ENCODE peak calls at places on chromosomes 6 and 20, in eight cellular contexts. H is stimulated activated CD8-positive, alpha-beta memory T cell treated with anti-CD3 and anti-CD28 coated beads, Interleukin-4, amount 100 ng/mL, for 24 hours; X is pancreas; J is mucosa of gallbladder; N is dermis blood vessel endothelial cell; Y is AG10803; W is AG09309; R is anterior cingulate cortex. O is an unnamed sample.

GRCh38 chr6:106643061-106643460 is 13.7 kb downstream of the QRSL1 start:
- DNase-seq in X (no peak), J (no peak), W (no peak), Y (peak), R (no peak), H (no peak), N (no peak), O (no peak)

GRCh38 chr6:144316866-144317204 is 31.7 kb downstream of the UTRN start:
- DNase-seq in N (no peak), J (no peak), Y (no peak), W (no peak), X (no peak), H (no peak), R (no peak), O (no peak)

GRCh38 chr6:76593668-76594067 is 521.2 kb upstream of the IMPG1 start:
- DNase-seq in J (no peak), W (no peak), X (no peak), Y (no peak), H (no peak), R (no peak), N (no peak), O (no peak)

GRCh38 chr20:17938889-17939619 is 29.5 kb downstream of the SNX5 start:
- DNase-seq in R (peak), H (peak), J (peak), N (peak), Y (peak), X (peak), W (no peak), O (peak)

GRCh38 chr6:17865243-17865642 is 122.2 kb downstream of the KIF13A start:
- DNase-seq in X (peak), Y (no peak), W (no peak), N (peak), J (no peak), R (no peak), H (no peak), O (no peak)

GRCh38 chr6:22575190-22575589 is 5.8 kb downstream of the HDGFL1 start:
- DNase-seq in Y (no peak), R (no peak), J (no peak), W (peak), N (peak), X (no peak), H (no peak), O (no peak)

GRCh38 chr20:46798430-46798829 is 89.0 kb downstream of the SLC2A10 start:
- DNase-seq in J (no peak), H (no peak), Y (no peak), W (no peak), R (no peak), X (no peak), N (no peak), O (no peak)

GRCh38 chr20:4157516-4157915 is 142.2 kb upstream of the RNF24 start:
- DNase-seq in N (no peak), X (peak), J (no peak), H (no peak), Y (no peak), R (no peak), W (no peak), O (no peak)

GRCh38 chr6:132401120-132401940 is at the start of gene MOXD1:
- DNase-seq in Y (peak), W (no peak), J (peak), N (peak), H (no peak), R (no peak), X (peak), O (peak)

GRCh38 chr6:93219447-93219846 is 199.9 kb downstream of the EPHA7 start:
- DNase-seq in H (no peak), R (no peak), W (no peak), X (no peak), J (no peak), Y (no peak), N (no peak), O (no peak)

GRCh38 chr6:111184827-111185567 is 97.7 kb downstream of the SLC16A10 start:
- DNase-seq in H (no peak), R (no peak), Y (no peak), W (no peak), N (no peak), J (no peak), X (no peak), O (no peak)

GRCh38 chr6:157962601-157963084 is 19.0 kb upstream of the SYNJ2 start:
- DNase-seq in J (no peak), Y (no peak), H (no peak), R (no peak), X (no peak), N (peak), W (no peak), O (no peak)

GRCh38 chr20:63434599-63435378 is 37.7 kb downstream of the KCNQ2 start:
- DNase-seq in J (peak), W (no peak), Y (peak), H (peak), R (peak), X (no peak), N (peak), O (peak)

GRCh38 chr20:20666359-20666758 is 46.1 kb downstream of the RALGAPA2 start:
- DNase-seq in H (no peak), J (no peak), W (no peak), R (no peak), N (peak), X (no peak), Y (no peak), O (no peak)

GRCh38 chr20:23666189-23666588 is 22.6 kb downstream of the CST4 start:
- DNase-seq in N (peak), R (no peak), W (no peak), Y (no peak), H (no peak), X (no peak), J (no peak), O (no peak)

GRCh38 chr6:56381852-56382251 is 134.5 kb upstream of the COL21A1 start:
- DNase-seq in Y (peak), N (no peak), X (no peak), J (no peak), W (no peak), H (no peak), R (no peak), O (no peak)

GRCh38 chr6:11752350-11752749 is 26.3 kb downstream of the ADTRP start:
- DNase-seq in N (no peak), Y (no peak), X (no peak), H (no peak), R (no peak), W (no peak), J (no peak), O (no peak)

GRCh38 chr6:3869632-3870527 is 20.7 kb downstream of the FAM50B start:
- DNase-seq in J (peak), X (no peak), Y (no peak), R (no peak), W (no peak), N (no peak), H (no peak), O (no peak)

GRCh38 chr6:136225496-136225895 is 24.6 kb downstream of the MTFR2 start:
- DNase-seq in H (no peak), J (no peak), W (no peak), N (peak), Y (no peak), X (no peak), R (no peak), O (no peak)

GRCh38 chr6:117404548-117404947 is 21.2 kb downstream of the ROS1 start:
- DNase-seq in J (no peak), N (peak), R (no peak), Y (peak), H (no peak), X (no peak), W (no peak), O (no peak)

GRCh38 chr6:4615891-4616290 is 160.3 kb upstream of the CDYL start:
- DNase-seq in R (no peak), Y (peak), H (no peak), J (no peak), N (no peak), X (no peak), W (no peak), O (no peak)

GRCh38 chr20:51480507-51481270 is 61.8 kb downstream of the NFATC2 start:
- DNase-seq in W (no peak), X (no peak), Y (no peak), H (peak), N (no peak), J (no peak), R (no peak), O (no peak)

GRCh38 chr6:26594730-26595632 is 1.8 kb upstream of the ABT1 start:
- DNase-seq in X (no peak), H (peak), N (peak), Y (peak), R (no peak), J (no peak), W (peak), O (no peak)

GRCh38 chr20:64107736-64108457 is 532 bp upstream of the NPBWR2 start:
- DNase-seq in J (no peak), R (no peak), W (no peak), H (no peak), N (no peak), Y (no peak), X (no peak), O (no peak)

GRCh38 chr6:45590225-45590624 is 212.5 kb upstream of the SUPT3H start:
- DNase-seq in N (peak), R (no peak), W (peak), Y (peak), H (no peak), X (no peak), J (no peak), O (no peak)

GRCh38 chr6:109118337-109118736 is 23.0 kb downstream of the CEP57L1 start:
- DNase-seq in Y (no peak), W (no peak), N (no peak), H (no peak), R (no peak), X (no peak), J (no peak), O (no peak)

GRCh38 chr6:5034736-5035135 is 30.9 kb upstream of the RPP40 start:
- DNase-seq in J (no peak), W (no peak), Y (no peak), H (no peak), N (no peak), X (no peak), R (no peak), O (no peak)

GRCh38 chr6:44264154-44265002 is 973 bp downstream of the NFKBIE start:
- DNase-seq in W (no peak), X (no peak), R (no peak), H (no peak), J (no peak), Y (no peak), N (no peak), O (no peak)

GRCh38 chr6:11324453-11325023 is 92.1 kb upstream of the NEDD9 start:
- DNase-seq in H (peak), W (no peak), R (no peak), X (no peak), N (no peak), Y (no peak), J (no peak), O (no peak)

GRCh38 chr6:167748458-167749379 is 78.0 kb upstream of the AFDN start:
- DNase-seq in J (no peak), W (no peak), R (no peak), H (no peak), N (peak), X (no peak), Y (no peak), O (no peak)

GRCh38 chr6:34912715-34913464 is 23.8 kb downstream of the ANKS1A start:
- DNase-seq in W (peak), N (peak), Y (peak), X (no peak), H (no peak), R (no peak), J (no peak), O (no peak)

GRCh38 chr6:144360401-144360800 is 75.3 kb downstream of the UTRN start:
- DNase-seq in J (no peak), X (no peak), N (no peak), W (no peak), R (no peak), H (no peak), Y (no peak), O (no peak)

GRCh38 chr20:4153661-4154238 is 138.4 kb upstream of the RNF24 start:
- DNase-seq in X (no peak), H (no peak), Y (no peak), J (no peak), W (no peak), R (no peak), N (no peak), O (no peak)

GRCh38 chr20:32333988-32334885 is 23.9 kb upstream of the ASXL1 start:
- DNase-seq in J (peak), N (peak), W (no peak), X (peak), R (peak), H (peak), Y (no peak), O (no peak)

GRCh38 chr6:144104488-144104887 is 9.1 kb upstream of the SF3B5 start:
- DNase-seq in R (no peak), Y (no peak), J (no peak), H (no peak), W (no peak), X (no peak), N (peak), O (no peak)

GRCh38 chr20:57040924-57041323 is 225.5 kb downstream of the BMP7 start:
- DNase-seq in N (no peak), Y (peak), X (no peak), R (no peak), W (peak), H (no peak), J (peak), O (no peak)

GRCh38 chr6:108497883-108498282 is 62.8 kb upstream of the FOXO3 start:
- DNase-seq in N (peak), W (no peak), R (no peak), J (no peak), Y (peak), H (no peak), X (no peak), O (no peak)

GRCh38 chr20:64057628-64058498 is 5.1 kb upstream of the TCEA2 start:
- DNase-seq in H (peak), W (no peak), X (peak), R (no peak), N (peak), J (peak), Y (peak), O (no peak)

GRCh38 chr6:154703094-154703493 is 30.1 kb upstream of the SCAF8 start:
- DNase-seq in R (no peak), W (no peak), J (no peak), H (no peak), Y (no peak), X (no peak), N (no peak), O (no peak)

O was measured in frontal cortex.